ENCODE peak calls at places on chromosomes 12 and 14, in seven cellular contexts. One of them, this sample, is unnamed.

GRCh38 chr12:6695313-6696045 is 5.1 kb downstream of the PIANP start:
- DNase-seq in esophagus squamous epithelium: no peak
- DNase-seq in transverse colon: no peak
- DNase-seq in AG04449: no peak
- DNase-seq in fibroblast of lung: no peak
- DNase-seq in lower lobe of right lung: no peak
- DNase-seq in astrocyte of the spinal cord: no peak
- DNase-seq in this sample: no peak

GRCh38 chr14:93045965-93046695 is 69.6 kb downstream of the ITPK1 start:
- DNase-seq in esophagus squamous epithelium: no peak
- DNase-seq in transverse colon: no peak
- DNase-seq in AG04449: no peak
- DNase-seq in fibroblast of lung: peak
- DNase-seq in lower lobe of right lung: no peak
- DNase-seq in astrocyte of the spinal cord: peak
- DNase-seq in this sample: no peak

GRCh38 chr12:52432559-52433207 is 1.5 kb downstream of the KRT75 start:
- DNase-seq in esophagus squamous epithelium: no peak
- DNase-seq in transverse colon: no peak
- DNase-seq in AG04449: no peak
- DNase-seq in fibroblast of lung: no peak
- DNase-seq in lower lobe of right lung: no peak
- DNase-seq in astrocyte of the spinal cord: no peak
- DNase-seq in this sample: no peak

GRCh38 chr14:66359500-66359899 is 126.7 kb upstream of the CCDC196 start:
- DNase-seq in esophagus squamous epithelium: no peak
- DNase-seq in transverse colon: no peak
- DNase-seq in AG04449: no peak
- DNase-seq in fibroblast of lung: peak
- DNase-seq in lower lobe of right lung: no peak
- DNase-seq in astrocyte of the spinal cord: peak
- DNase-seq in this sample: no peak

GRCh38 chr14:25411933-25412757 is 362.2 kb upstream of the STXBP6 start:
- DNase-seq in esophagus squamous epithelium: no peak
- DNase-seq in transverse colon: no peak
- DNase-seq in AG04449: no peak
- DNase-seq in fibroblast of lung: peak
- DNase-seq in lower lobe of right lung: no peak
- DNase-seq in astrocyte of the spinal cord: peak
- DNase-seq in this sample: no peak

GRCh38 chr14:37081220-37081619 is 91.2 kb downstream of the SLC25A21 start:
- DNase-seq in esophagus squamous epithelium: no peak
- DNase-seq in transverse colon: no peak
- DNase-seq in AG04449: no peak
- DNase-seq in fibroblast of lung: peak
- DNase-seq in lower lobe of right lung: no peak
- DNase-seq in astrocyte of the spinal cord: peak
- DNase-seq in this sample: no peak

GRCh38 chr12:2076196-2076570 is 23.4 kb downstream of the CACNA1C start:
- DNase-seq in esophagus squamous epithelium: no peak
- DNase-seq in transverse colon: no peak
- DNase-seq in AG04449: no peak
- DNase-seq in fibroblast of lung: peak
- DNase-seq in lower lobe of right lung: no peak
- DNase-seq in astrocyte of the spinal cord: peak
- DNase-seq in this sample: no peak

GRCh38 chr14:100688598-100689499 is 37.8 kb upstream of the DLK1 start:
- DNase-seq in esophagus squamous epithelium: no peak
- DNase-seq in transverse colon: no peak
- DNase-seq in AG04449: peak
- DNase-seq in fibroblast of lung: peak
- DNase-seq in lower lobe of right lung: no peak
- DNase-seq in astrocyte of the spinal cord: peak
- DNase-seq in this sample: no peak

GRCh38 chr12:130715996-130716917 is at the start of gene RIMBP2:
- DNase-seq in esophagus squamous epithelium: no peak
- DNase-seq in transverse colon: no peak
- DNase-seq in AG04449: no peak
- DNase-seq in fibroblast of lung: peak
- DNase-seq in lower lobe of right lung: no peak
- DNase-seq in astrocyte of the spinal cord: no peak
- DNase-seq in this sample: no peak

GRCh38 chr12:76007640-76008039 is 23.9 kb downstream of the PHLDA1 start:
- DNase-seq in esophagus squamous epithelium: no peak
- DNase-seq in transverse colon: no peak
- DNase-seq in AG04449: no peak
- DNase-seq in fibroblast of lung: no peak
- DNase-seq in lower lobe of right lung: no peak
- DNase-seq in astrocyte of the spinal cord: no peak
- DNase-seq in this sample: no peak

GRCh38 chr14:61332658-61333029 is 11.3 kb downstream of the PRKCH start:
- DNase-seq in esophagus squamous epithelium: no peak
- DNase-seq in transverse colon: no peak
- DNase-seq in AG04449: no peak
- DNase-seq in fibroblast of lung: no peak
- DNase-seq in lower lobe of right lung: no peak
- DNase-seq in astrocyte of the spinal cord: no peak
- DNase-seq in this sample: no peak

GRCh38 chr14:92352158-92352985 is 29.4 kb downstream of the SLC24A4 start:
- DNase-seq in esophagus squamous epithelium: no peak
- DNase-seq in transverse colon: no peak
- DNase-seq in AG04449: no peak
- DNase-seq in fibroblast of lung: peak
- DNase-seq in lower lobe of right lung: no peak
- DNase-seq in astrocyte of the spinal cord: no peak
- DNase-seq in this sample: no peak

GRCh38 chr12:1533205-1533601 is 61.2 kb downstream of the FBXL14 start:
- DNase-seq in esophagus squamous epithelium: no peak
- DNase-seq in transverse colon: no peak
- DNase-seq in AG04449: no peak
- DNase-seq in fibroblast of lung: no peak
- DNase-seq in lower lobe of right lung: no peak
- DNase-seq in astrocyte of the spinal cord: peak
- DNase-seq in this sample: no peak

GRCh38 chr14:70660967-70661871 is 19.5 kb downstream of the TTC9 start:
- DNase-seq in esophagus squamous epithelium: no peak
- DNase-seq in transverse colon: peak
- DNase-seq in AG04449: no peak
- DNase-seq in fibroblast of lung: no peak
- DNase-seq in lower lobe of right lung: no peak
- DNase-seq in astrocyte of the spinal cord: no peak
- DNase-seq in this sample: no peak

GRCh38 chr12:72432037-72432604 is 160.0 kb downstream of the TRHDE start:
- DNase-seq in esophagus squamous epithelium: no peak
- DNase-seq in transverse colon: peak
- DNase-seq in AG04449: no peak
- DNase-seq in fibroblast of lung: no peak
- DNase-seq in lower lobe of right lung: no peak
- DNase-seq in astrocyte of the spinal cord: no peak
- DNase-seq in this sample: no peak

GRCh38 chr12:54216580-54217308 is 28.0 kb upstream of the SMUG1 start:
- DNase-seq in esophagus squamous epithelium: no peak
- DNase-seq in transverse colon: peak
- DNase-seq in AG04449: no peak
- DNase-seq in fibroblast of lung: peak
- DNase-seq in lower lobe of right lung: peak
- DNase-seq in astrocyte of the spinal cord: peak
- DNase-seq in this sample: no peak

GRCh38 chr14:52011557-52011956 is 22.2 kb downstream of the RTRAF start:
- DNase-seq in esophagus squamous epithelium: no peak
- DNase-seq in transverse colon: no peak
- DNase-seq in AG04449: no peak
- DNase-seq in fibroblast of lung: no peak
- DNase-seq in lower lobe of right lung: no peak
- DNase-seq in astrocyte of the spinal cord: no peak
- DNase-seq in this sample: no peak

GRCh38 chr12:26195250-26195640 is at the start of gene SSPN:
- DNase-seq in esophagus squamous epithelium: peak
- DNase-seq in transverse colon: peak
- DNase-seq in AG04449: no peak
- DNase-seq in fibroblast of lung: peak
- DNase-seq in lower lobe of right lung: peak
- DNase-seq in astrocyte of the spinal cord: peak
- DNase-seq in this sample: peak

DNA sequence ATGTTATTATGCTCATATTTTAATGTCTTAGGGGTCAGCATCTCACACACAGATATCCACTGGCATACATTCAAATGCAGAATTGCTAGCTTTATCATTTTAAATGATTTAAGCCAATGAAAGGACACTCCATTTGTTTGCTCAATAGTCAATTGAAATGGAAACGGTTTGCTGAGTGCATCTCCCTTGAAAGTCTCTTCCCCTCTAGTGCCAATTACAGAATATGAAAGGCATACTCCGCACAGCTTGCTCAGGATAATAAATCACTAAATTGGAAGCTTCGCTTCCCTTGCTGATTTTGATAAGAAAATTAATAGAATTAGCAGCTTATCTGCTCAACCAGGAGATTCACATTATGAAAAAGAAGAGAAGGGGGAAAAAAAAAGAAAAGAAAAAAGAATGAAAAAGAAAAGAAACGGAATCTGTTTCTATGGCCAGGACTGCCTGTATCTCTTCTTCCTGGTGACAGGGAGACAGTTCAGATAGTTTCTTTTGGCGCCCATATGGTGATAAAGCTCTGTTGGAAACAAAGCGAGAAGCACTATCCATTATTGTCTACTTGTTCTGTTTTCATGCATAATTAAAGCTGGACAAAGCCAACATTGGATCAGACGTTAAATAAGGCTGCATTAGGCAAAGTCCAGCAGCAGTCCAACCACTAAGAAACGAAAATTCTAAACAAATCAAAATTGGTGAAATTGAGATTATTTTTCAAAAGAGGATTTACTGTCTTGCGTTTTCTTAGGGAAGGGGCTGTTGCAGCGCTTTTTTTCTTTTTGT is 225.0 kb downstream of the GXYLT1 start:
- DNase-seq in esophagus squamous epithelium: no peak
- DNase-seq in transverse colon: no peak
- DNase-seq in AG04449: no peak
- DNase-seq in fibroblast of lung: no peak
- DNase-seq in lower lobe of right lung: no peak
- DNase-seq in astrocyte of the spinal cord: no peak
- DNase-seq in this sample: no peak
- H3K4me3 ChIP-seq in esophagus squamous epithelium: no peak
- H3K4me3 ChIP-seq in transverse colon: no peak
- H3K4me3 ChIP-seq in AG04449: no peak
- H3K4me3 ChIP-seq in fibroblast of lung: no peak
- H3K4me3 ChIP-seq in lower lobe of right lung: no peak
- H3K4me3 ChIP-seq in astrocyte of the spinal cord: no peak
- H3K4me3 ChIP-seq in this sample: peak

DNA sequence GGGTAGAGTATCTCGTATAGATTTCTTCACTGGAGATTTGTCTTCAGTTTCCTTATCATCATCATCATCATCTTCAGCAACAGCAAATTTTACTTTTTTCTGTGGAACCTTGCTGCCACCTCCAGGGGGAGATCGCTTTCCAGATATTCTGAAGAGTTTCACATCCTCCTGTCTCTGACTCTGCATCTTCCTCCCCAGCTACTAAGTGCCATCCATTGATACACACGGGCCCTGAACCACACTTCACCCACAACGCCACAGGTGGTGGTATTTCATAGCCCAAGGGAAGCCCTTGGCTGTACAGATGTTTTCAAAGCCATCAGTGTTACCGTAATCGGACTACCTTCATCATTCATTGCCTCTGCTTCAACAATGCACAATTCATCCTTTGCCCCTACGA is 82.2 kb downstream of the PPP2R5C start:
- DNase-seq in esophagus squamous epithelium: no peak
- DNase-seq in transverse colon: peak
- DNase-seq in AG04449: no peak
- DNase-seq in fibroblast of lung: peak
- DNase-seq in lower lobe of right lung: no peak
- DNase-seq in astrocyte of the spinal cord: no peak
- DNase-seq in this sample: no peak
- H3K4me3 ChIP-seq in esophagus squamous epithelium: no peak
- H3K4me3 ChIP-seq in transverse colon: no peak
- H3K4me3 ChIP-seq in AG04449: no peak
- H3K4me3 ChIP-seq in fibroblast of lung: no peak
- H3K4me3 ChIP-seq in lower lobe of right lung: no peak
- H3K4me3 ChIP-seq in astrocyte of the spinal cord: no peak
- H3K4me3 ChIP-seq in this sample: no peak

GRCh38 chr14:95494456-95494855 is 22.0 kb downstream of the SYNE3 start:
- DNase-seq in esophagus squamous epithelium: no peak
- DNase-seq in transverse colon: no peak
- DNase-seq in AG04449: no peak
- DNase-seq in fibroblast of lung: no peak
- DNase-seq in lower lobe of right lung: no peak
- DNase-seq in astrocyte of the spinal cord: no peak
- DNase-seq in this sample: no peak
- H3K4me3 ChIP-seq in esophagus squamous epithelium: no peak
- H3K4me3 ChIP-seq in transverse colon: no peak
- H3K4me3 ChIP-seq in AG04449: no peak
- H3K4me3 ChIP-seq in fibroblast of lung: no peak
- H3K4me3 ChIP-seq in lower lobe of right lung: no peak
- H3K4me3 ChIP-seq in astrocyte of the spinal cord: no peak
- H3K4me3 ChIP-seq in this sample: no peak

GRCh38 chr12:92139634-92140555 is 5.8 kb downstream of the BTG1 start:
- DNase-seq in esophagus squamous epithelium: no peak
- DNase-seq in transverse colon: no peak
- DNase-seq in AG04449: no peak
- DNase-seq in fibroblast of lung: peak
- DNase-seq in lower lobe of right lung: no peak
- DNase-seq in astrocyte of the spinal cord: peak
- DNase-seq in this sample: no peak
- H3K4me3 ChIP-seq in esophagus squamous epithelium: peak
- H3K4me3 ChIP-seq in transverse colon: peak
- H3K4me3 ChIP-seq in AG04449: peak
- H3K4me3 ChIP-seq in fibroblast of lung: peak
- H3K4me3 ChIP-seq in lower lobe of right lung: peak
- H3K4me3 ChIP-seq in astrocyte of the spinal cord: peak
- H3K4me3 ChIP-seq in this sample: peak

DNA sequence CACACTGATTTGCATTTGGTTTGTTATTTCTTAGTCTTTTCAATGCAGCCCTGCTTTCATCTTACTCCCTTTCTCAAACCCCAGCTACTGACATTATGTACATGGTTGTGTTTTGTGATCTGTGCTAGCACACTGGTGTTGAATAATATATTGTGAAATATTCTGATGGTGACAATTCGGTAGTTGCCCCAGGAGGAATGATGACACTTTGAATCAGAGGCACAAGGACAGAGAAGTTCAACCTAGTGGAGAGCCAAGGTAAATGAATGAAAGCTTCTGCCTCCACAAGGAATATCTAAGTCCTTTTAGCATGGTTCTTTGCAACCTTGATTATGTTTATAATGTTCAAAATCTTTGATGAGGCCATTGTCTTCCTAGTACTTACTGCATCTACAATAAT is 159.9 kb downstream of the PDE3A start:
- DNase-seq in esophagus squamous epithelium: no peak
- DNase-seq in transverse colon: no peak
- DNase-seq in AG04449: no peak
- DNase-seq in fibroblast of lung: no peak
- DNase-seq in lower lobe of right lung: no peak
- DNase-seq in astrocyte of the spinal cord: no peak
- DNase-seq in this sample: no peak
- H3K4me3 ChIP-seq in esophagus squamous epithelium: no peak
- H3K4me3 ChIP-seq in transverse colon: no peak
- H3K4me3 ChIP-seq in AG04449: no peak
- H3K4me3 ChIP-seq in fibroblast of lung: no peak
- H3K4me3 ChIP-seq in lower lobe of right lung: no peak
- H3K4me3 ChIP-seq in astrocyte of the spinal cord: no peak
- H3K4me3 ChIP-seq in this sample: peak